ENCODE peak calls at places on chromosomes 16 and 17, in six cellular contexts. K, N, P, I, G and L are unnamed samples.

GRCh38 chr16:75322706-75323105 is 71.3 kb upstream of the BCAR1 start:
- DNase-seq in P (no peak), I (no peak), N (no peak), K (peak; percentile 39), G (no peak), L (no peak)

GRCh38 chr17:9151091-9151490 is 129.8 kb downstream of the NTN1 start:
- DNase-seq in K (no peak), I (no peak), P (no peak), G (no peak), N (no peak), L (no peak)

GRCh38 chr17:55660171-55660886 is 62.3 kb downstream of the TMEM100 start:
- DNase-seq in P (no peak), I (peak; percentile 8), K (no peak), G (no peak), N (no peak), L (no peak)

GRCh38 chr16:52574105-52574437 is 27.1 kb upstream of the TOX3 start:
- DNase-seq in N (no peak), K (no peak), I (no peak), P (no peak), G (no peak), L (no peak)

GRCh38 chr17:4381690-4382671 is 15.5 kb upstream of the UBE2G1 start:
- DNase-seq in G (no peak), N (no peak), I (no peak), P (no peak), K (no peak), L (no peak)

GRCh38 chr16:69833791-69834282 is 71.7 kb downstream of the WWP2 start:
- DNase-seq in G (peak; percentile 47), N (no peak), I (peak; percentile 38), K (no peak), P (no peak), L (no peak)

GRCh38 chr17:47251421-47251940 is 2.1 kb upstream of the ITGB3 start:
- DNase-seq in I (no peak), P (no peak), N (no peak), K (no peak), G (no peak), L (no peak)

GRCh38 chr17:65742433-65743312 is 181.2 kb upstream of the AXIN2 start:
- DNase-seq in K (peak; percentile 76), P (no peak), N (peak; percentile 46), G (no peak), I (no peak), L (no peak)

GRCh38 chr16:67967183-67967955 is 1.1 kb downstream of the SLC12A4 start:
- DNase-seq in P (no peak), G (no peak), N (peak; percentile 49), K (no peak), I (no peak), L (no peak)

GRCh38 chr16:23080329-23080728 is 68.9 kb downstream of the USP31 start:
- DNase-seq in G (no peak), I (no peak), P (no peak), K (no peak), N (no peak), L (no peak)

GRCh38 chr16:23079683-23080221 is 69.5 kb downstream of the USP31 start:
- DNase-seq in K (no peak), I (peak; percentile 72), N (no peak), G (peak; percentile 68), P (no peak), L (no peak)

GRCh38 chr16:23081675-23082119 is 67.6 kb downstream of the USP31 start:
- DNase-seq in G (no peak), N (peak; percentile 57), I (no peak), K (peak; percentile 66), P (no peak), L (no peak)

GRCh38 chr16:23080747-23081146 is 68.5 kb downstream of the USP31 start:
- DNase-seq in G (no peak), I (no peak), N (no peak), K (no peak), P (no peak), L (no peak)

DNA sequence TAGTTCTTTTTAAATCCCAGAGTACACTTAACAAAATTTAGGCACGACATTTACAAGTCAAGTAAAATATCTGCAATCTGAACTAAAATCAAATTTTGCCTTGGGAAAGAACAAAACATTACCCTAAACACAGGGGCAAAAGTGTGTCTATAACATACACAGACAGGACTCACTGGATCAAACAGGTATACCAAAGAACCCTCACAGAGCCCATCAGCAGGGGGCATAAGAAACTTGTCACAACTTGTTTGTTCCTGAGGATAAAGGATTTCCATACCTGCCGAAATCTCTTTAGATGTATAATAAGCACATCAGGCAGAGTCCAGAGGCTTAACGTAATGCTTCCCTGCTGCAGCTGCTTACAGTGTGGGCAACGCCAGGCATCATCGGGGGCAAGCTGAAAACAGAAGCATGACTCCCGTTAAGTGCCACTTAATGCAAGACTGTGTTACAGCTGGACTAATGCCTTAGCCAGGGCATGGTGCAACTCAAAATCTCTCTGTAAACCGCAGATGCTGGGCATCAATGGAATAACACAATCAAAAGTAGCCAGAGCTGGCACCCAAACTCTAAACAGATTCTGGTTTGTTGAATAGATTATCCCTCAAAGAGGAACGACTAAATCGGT is 67.0 kb downstream of the USP31 start:
- DNase-seq in K (peak; percentile 16), G (no peak), P (no peak), N (no peak), I (no peak), L (no peak)
- TF ChIP-seq CTCF in K (peak; percentile 9), G (no peak), P (no peak), N (no peak), I (no peak), L (no peak)

GRCh38 chr17:49859991-49860953 is 12.4 kb upstream of the TAC4 start:
- DNase-seq in P (peak; percentile 49), G (peak; percentile 14), I (peak; percentile 31), K (no peak), N (no peak), L (no peak)
- TF ChIP-seq CTCF in P (no peak), G (no peak), I (no peak), K (no peak), N (no peak), L (no peak)

GRCh38 chr17:36870618-36871002 is 66.7 kb upstream of the LHX1 start:
- DNase-seq in P (no peak), K (no peak), N (no peak), I (no peak), G (no peak), L (no peak)

GRCh38 chr17:36867716-36868115 is 69.6 kb upstream of the LHX1 start:
- DNase-seq in P (no peak), N (no peak), I (no peak), G (no peak), K (no peak), L (no peak)

GRCh38 chr17:36869441-36869840 is 67.8 kb upstream of the LHX1 start:
- DNase-seq in I (no peak), K (no peak), P (no peak), N (no peak), G (no peak), L (no peak)

GRCh38 chr17:36864827-36865320 is 72.4 kb upstream of the LHX1 start:
- DNase-seq in P (no peak), K (no peak), I (no peak), G (no peak), N (no peak), L (no peak)

DNA sequence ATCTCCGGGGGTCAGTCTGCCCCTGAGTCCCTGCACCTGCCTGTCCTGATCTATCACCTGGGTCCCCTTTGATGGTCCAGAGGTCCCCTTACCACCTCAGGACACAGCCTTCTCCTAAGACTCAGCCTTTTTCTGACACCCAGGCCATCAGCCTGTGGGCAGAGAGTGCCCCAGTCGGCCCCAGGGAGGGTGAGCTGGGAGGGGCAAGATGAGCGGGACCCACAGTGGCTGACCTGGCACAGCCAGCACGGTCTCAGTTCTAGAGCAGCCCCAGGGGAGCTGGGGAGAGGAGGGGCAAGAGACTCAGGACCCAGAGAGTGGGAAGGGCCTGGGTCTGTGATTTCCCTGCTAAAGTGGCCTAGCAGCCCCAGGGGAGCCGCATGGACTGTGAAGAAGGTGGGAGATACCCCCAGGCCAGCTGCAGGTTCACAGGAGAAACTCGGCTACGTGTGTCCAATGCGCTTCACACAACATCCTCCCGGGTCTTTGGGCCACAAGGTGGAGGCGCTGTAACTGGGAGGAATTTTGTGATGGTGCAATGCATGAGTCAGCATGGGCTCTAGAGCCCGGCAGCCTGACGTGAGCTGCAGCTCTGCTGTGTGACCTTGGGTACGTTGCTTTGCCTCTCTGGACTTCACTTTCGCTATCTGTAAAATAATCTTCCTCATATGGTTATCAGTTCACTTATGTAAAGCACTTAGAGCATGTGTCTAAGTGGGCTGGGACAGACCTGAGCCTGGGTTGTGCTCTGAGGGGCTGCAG is 67.2 kb upstream of the LHX1 start:
- DNase-seq in I (no peak), P (peak; percentile 37), N (no peak), K (peak; percentile 58), G (no peak), L (no peak)
- TF ChIP-seq CTCF in I (no peak), P (no peak), N (peak; percentile 52), K (peak; percentile 11), G (no peak), L (no peak)

GRCh38 chr16:77807-78443 is at the start of gene MPG:
- DNase-seq in K (peak; percentile 77), N (no peak), P (peak; percentile 75), I (peak; percentile 89), G (peak; percentile 90), L (peak; percentile 74)

GRCh38 chr16:76535-77272 is 1.3 kb upstream of the MPG start:
- DNase-seq in G (peak; percentile 71), P (no peak), K (peak; percentile 84), I (peak; percentile 70), N (peak; percentile 61), L (no peak)

GRCh38 chr16:79146-80054 is 1.4 kb downstream of the MPG start:
- DNase-seq in P (no peak), G (no peak), I (no peak), K (peak; percentile 49), N (no peak), L (no peak)

GRCh38 chr16:77273-77806 is 685 bp upstream of the MPG start:
- DNase-seq in I (peak; percentile 57), P (peak; percentile 52), N (no peak), G (peak; percentile 54), K (peak; percentile 81), L (no peak)

GRCh38 chr16:78444-79145 is 570 bp downstream of the MPG start:
- DNase-seq in I (no peak), K (peak; percentile 63), G (no peak), N (no peak), P (no peak), L (no peak)
- TF ChIP-seq CTCF in I (no peak), K (no peak), G (no peak), N (no peak), P (no peak), L (no peak)

DNA sequence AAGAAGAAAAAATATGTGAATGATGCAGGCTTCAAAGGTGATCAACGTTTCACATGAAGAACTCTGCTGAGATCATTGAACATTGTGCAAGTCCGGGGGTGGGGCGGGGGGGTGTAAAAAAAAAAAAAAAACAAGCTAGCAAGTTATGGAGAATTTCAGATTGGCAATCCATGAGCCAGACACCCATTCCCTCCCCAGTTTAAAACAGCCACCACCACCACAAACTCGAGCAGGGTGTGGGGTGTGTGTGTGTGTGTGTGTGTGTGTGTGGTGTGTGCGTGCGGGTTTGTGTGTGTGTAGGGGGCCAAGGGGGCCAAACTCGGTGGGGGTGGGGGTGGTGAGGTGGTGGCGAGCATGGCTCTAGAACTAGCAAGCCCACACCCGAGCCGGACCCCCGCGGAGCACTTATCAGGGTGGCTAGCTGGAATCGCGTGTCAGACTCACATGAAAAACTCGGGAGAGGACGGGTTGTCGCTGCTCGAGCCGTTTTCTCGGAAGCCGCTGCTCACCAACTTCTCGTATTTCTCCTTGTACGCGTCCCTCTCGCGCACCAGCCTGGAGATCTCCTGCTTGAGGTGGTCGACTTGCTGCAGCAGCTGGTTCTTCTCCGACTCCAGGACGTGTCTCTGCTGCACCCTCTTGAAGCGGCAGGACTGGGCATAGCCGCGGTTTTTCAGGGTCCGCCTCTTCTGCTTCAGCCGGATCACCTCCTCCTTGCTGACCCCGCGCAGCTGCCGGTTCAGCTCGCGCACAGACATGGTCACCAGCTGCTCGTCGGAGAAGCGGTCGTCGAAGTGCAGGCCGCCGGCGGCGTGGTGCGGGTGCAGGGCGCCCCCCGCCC is 2.0 kb downstream of the MAF start:
- DNase-seq in I (peak; percentile 48), K (peak; percentile 23), N (no peak), G (peak; percentile 41), P (peak; percentile 60), L (peak; percentile 54)
- TF ChIP-seq CTCF in I (no peak), K (no peak), N (peak; percentile 32), G (peak; percentile 19), P (no peak), L (no peak)